ENCODE peak calls at places on chromosomes 3 and 15, in seven cellular contexts. A is WTC11, X is K562, H is HCT116, F is H1, D is HepG2, Z is GM12878. E is an unnamed sample.
A peak's percentile ranks its signal among the peaks of the same experiment; 100 is the strongest.

GRCh38 chr3:192887047-192887446 is 30.6 kb downstream of the MB21D2 start:
- DNase-seq in A (no peak), X (no peak), H (peak; percentile 57), F (no peak), D (peak; percentile 38), Z (no peak), E (no peak)

GRCh38 chr3:138567403-138567802 is 26.7 kb downstream of the CEP70 start:
- DNase-seq in A (no peak), X (no peak), H (no peak), F (no peak), D (peak; percentile 35), Z (no peak), E (no peak)

GRCh38 chr3:12947504-12948369 is 106.4 kb upstream of the RPL32 start:
- DNase-seq in A (no peak), X (peak; percentile 65), H (no peak), F (no peak), D (peak; percentile 15), Z (no peak), E (peak; percentile 27)

GRCh38 chr3:34196914-34197313 is 398.5 kb downstream of the PDCD6IP start:
- DNase-seq in A (no peak), X (no peak), H (no peak), F (no peak), D (no peak), Z (no peak), E (no peak)

GRCh38 chr3:3633761-3634160 is 165.5 kb upstream of the LRRN1 start:
- DNase-seq in A (no peak), X (no peak), H (no peak), F (no peak), D (no peak), Z (no peak), E (no peak)

GRCh38 chr15:31752905-31753304 is 277.4 kb upstream of the CHRNA7 start:
- DNase-seq in A (no peak), X (no peak), H (no peak), F (no peak), D (no peak), Z (no peak), E (no peak)

GRCh38 chr3:54670269-54671000 is 257.4 kb downstream of the LRTM1 start:
- DNase-seq in A (peak; percentile 25), X (no peak), H (no peak), F (peak; percentile 54), D (no peak), Z (no peak), E (peak; percentile 9)

GRCh38 chr15:79370716-79371115 is 59.8 kb downstream of the TMED3 start:
- DNase-seq in A (no peak), X (no peak), H (no peak), F (no peak), D (no peak), Z (no peak), E (no peak)

GRCh38 chr3:194381460-194381875 is 11.9 kb upstream of the LRRC15 start:
- DNase-seq in A (no peak), X (no peak), H (peak; percentile 38), F (no peak), D (no peak), Z (no peak), E (no peak)

GRCh38 chr3:107675233-107675900 is 152.6 kb downstream of the BBX start:
- DNase-seq in A (no peak), X (no peak), H (no peak), F (no peak), D (no peak), Z (no peak), E (no peak)

GRCh38 chr3:31873254-31873653 is 107.8 kb downstream of the OSBPL10 start:
- DNase-seq in A (no peak), X (no peak), H (no peak), F (no peak), D (no peak), Z (no peak), E (no peak)

GRCh38 chr3:139074565-139075115 is 29.9 kb upstream of the PRR23C start:
- DNase-seq in A (no peak), X (no peak), H (no peak), F (no peak), D (no peak), Z (no peak), E (no peak)

GRCh38 chr15:72141171-72142084 is 23.2 kb downstream of the SENP8 start:
- DNase-seq in A (no peak), X (no peak), H (no peak), F (no peak), D (peak; percentile 33), Z (peak; percentile 87), E (no peak)

GRCh38 chr3:193594946-193595689 is 2.1 kb downstream of the OPA1 start:
- DNase-seq in A (no peak), X (no peak), H (no peak), F (no peak), D (no peak), Z (no peak), E (no peak)

GRCh38 chr3:52025453-52025852 is 29.8 kb upstream of the RPL29 start:
- DNase-seq in A (no peak), X (no peak), H (no peak), F (no peak), D (no peak), Z (no peak), E (no peak)

GRCh38 chr3:52028572-52028971 is 27.8 kb downstream of the DUSP7 start:
- DNase-seq in A (no peak), X (no peak), H (no peak), F (no peak), D (no peak), Z (no peak), E (no peak)

GRCh38 chr3:52024765-52025452 is 29.2 kb upstream of the RPL29 start:
- DNase-seq in A (no peak), X (no peak), H (no peak), F (no peak), D (no peak), Z (no peak), E (no peak)

GRCh38 chr3:52023860-52024764 is 28.4 kb upstream of the RPL29 start:
- DNase-seq in A (no peak), X (no peak), H (no peak), F (no peak), D (no peak), Z (peak; percentile 81), E (no peak)

DNA sequence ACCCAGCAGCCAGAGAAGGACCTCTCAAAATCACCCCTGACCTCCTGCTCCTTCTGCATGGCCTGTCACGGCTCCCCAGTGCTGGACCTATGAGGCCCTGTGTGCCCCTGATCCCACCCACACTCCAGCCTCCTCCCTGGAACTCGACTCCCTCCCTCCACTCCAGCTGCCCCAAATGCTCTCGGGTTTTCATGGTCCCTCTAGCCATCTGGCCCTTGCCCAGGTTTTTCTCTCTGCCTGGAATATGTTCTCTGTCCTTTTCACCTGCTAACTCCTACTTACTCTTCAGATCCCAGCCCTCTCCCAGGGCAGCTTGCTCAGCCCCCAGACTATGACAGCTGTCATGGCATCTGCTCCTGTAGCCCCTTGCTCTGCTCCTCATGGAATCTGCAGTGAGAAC is 30.3 kb upstream of the RPL29 start:
- DNase-seq in A (no peak), X (no peak), H (no peak), F (no peak), D (no peak), Z (no peak), E (no peak)
- TF ChIP-seq SP1 in A (no peak), X (no peak), H (no peak), F (no peak), D (no peak), Z (no peak), E (no peak)

DNA sequence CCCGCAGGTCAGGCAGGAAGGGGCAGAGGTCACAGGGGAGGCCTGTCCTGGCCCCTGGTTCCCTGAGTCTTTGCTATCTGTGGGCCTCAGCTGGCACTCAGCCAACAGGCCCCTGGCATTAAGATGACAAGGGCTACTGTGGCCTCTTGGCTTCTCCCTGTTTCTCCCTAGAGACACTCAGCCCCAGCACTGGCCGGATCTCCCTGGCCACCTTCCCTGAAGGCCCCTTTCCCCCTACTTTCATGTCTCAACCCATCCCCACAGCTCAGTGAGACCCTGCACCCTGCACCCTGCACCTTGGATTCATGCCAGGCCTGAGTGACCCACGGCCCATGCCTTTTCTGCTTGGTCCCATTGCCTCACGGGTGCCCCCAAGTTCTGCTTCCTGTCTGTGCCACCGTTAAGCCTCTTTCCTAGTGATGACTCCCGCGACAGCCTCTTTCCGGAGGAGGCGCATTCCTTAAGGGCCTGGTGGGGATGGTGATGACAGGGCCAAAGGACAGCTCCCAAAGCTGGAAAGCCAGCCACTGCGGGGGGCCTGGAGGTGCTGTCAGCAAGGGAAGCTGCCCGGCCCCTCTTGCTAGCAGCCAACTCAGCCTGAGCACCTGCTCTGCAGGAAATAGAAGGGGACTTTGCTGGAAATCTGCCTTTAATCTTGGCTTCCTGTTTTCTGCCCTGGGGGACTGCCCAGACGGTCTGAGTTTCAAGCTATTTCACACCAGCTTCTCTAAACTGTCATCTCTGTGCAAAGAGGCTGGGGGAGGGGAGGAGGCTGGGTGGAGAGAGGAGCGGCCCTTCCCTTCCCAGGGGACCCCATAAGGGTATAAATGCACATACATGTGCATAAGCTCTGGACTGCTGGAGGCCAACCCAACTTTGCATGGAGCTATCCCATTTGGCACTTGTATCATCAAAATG is 4.8 kb upstream of the CSK start:
- DNase-seq in A (peak; percentile 56), X (no peak), H (no peak), F (no peak), D (no peak), Z (peak; percentile 86), E (no peak)
- TF ChIP-seq SP1 in A (no peak), X (no peak), H (no peak), F (no peak), D (no peak), Z (peak; percentile 41), E (no peak)

DNA sequence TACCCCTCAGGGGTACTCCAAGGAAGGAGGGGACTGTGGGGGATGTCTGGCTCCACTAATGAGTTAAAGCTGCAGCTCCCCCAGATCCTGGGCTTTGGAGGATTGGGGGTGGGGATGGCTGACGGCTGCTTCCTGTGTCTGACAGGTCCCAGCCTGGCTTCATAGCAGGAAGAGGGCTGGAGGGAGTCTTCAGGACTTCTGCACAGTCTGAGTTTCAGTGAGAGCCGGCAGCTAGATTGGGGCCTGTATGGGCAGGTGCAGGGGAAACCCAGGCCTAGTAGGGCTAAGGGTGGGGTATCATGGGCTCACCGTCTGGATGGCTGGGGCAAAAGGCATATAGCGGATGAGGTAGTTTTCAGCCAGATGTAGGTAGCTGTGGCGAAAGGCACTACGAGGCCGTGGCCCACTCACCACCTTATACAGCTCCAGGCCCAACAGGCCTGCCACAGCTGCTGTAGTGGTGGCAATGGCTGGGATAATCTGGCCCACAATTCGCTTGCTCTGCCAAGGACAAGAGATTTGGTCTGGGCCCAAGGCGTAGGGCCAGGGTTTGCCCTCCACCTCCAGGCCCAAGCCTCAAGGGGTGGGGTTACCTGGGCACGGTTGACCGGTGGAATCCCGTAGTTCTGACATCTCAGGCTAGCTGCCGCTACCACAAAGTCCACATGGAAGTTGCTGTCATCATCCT is 4.5 kb downstream of the INKA1 start:
- DNase-seq in A (no peak), X (no peak), H (no peak), F (no peak), D (no peak), Z (no peak), E (no peak)
- TF ChIP-seq SP1 in A (no peak), X (no peak), H (no peak), F (no peak), D (no peak), Z (no peak), E (no peak)

GRCh38 chr3:81339040-81339845 is 422.2 kb downstream of the GBE1 start:
- DNase-seq in A (no peak), X (peak; percentile 8), H (no peak), F (no peak), D (peak; percentile 12), Z (no peak), E (peak; percentile 11)
- TF ChIP-seq SP1 in A (no peak), X (no peak), H (no peak), F (no peak), D (no peak), Z (no peak), E (no peak)